ENCODE peak calls at places on chromosomes 16 and 17, in four cellular contexts. One of them, this sample, is unnamed.
A peak's percentile ranks its signal among the peaks of the same experiment; 100 is the strongest.

GRCh38 chr16:72664480-72665408 is 383.2 kb downstream of the ZFHX3 start:
- DNase-seq in heart left ventricle: peak; percentile 97
- DNase-seq in thoracic aorta: peak; percentile 89
- DNase-seq in amygdala: peak; percentile 60
- DNase-seq in this sample: peak; percentile 80

GRCh38 chr17:62761884-62762283 is 46.2 kb downstream of the MARCHF10 start:
- DNase-seq in thoracic aorta: no peak
- DNase-seq in amygdala: no peak
- DNase-seq in heart left ventricle: no peak
- DNase-seq in this sample: no peak

GRCh38 chr16:66746048-66746447 is 5.4 kb downstream of the DYNC1LI2 start:
- DNase-seq in thoracic aorta: no peak
- DNase-seq in heart left ventricle: no peak
- DNase-seq in amygdala: no peak
- DNase-seq in this sample: no peak

GRCh38 chr17:79196913-79197312 is 122.3 kb downstream of the ENGASE start:
- DNase-seq in thoracic aorta: no peak
- DNase-seq in heart left ventricle: no peak
- DNase-seq in amygdala: no peak
- DNase-seq in this sample: no peak

GRCh38 chr17:4908301-4908700 is 5.4 kb upstream of the CHRNE start:
- DNase-seq in thoracic aorta: no peak
- DNase-seq in amygdala: no peak
- DNase-seq in heart left ventricle: no peak
- DNase-seq in this sample: no peak

GRCh38 chr17:77352996-77353395 is 212.2 kb downstream of the SEC14L1 start:
- DNase-seq in heart left ventricle: no peak
- DNase-seq in thoracic aorta: no peak
- DNase-seq in amygdala: no peak
- DNase-seq in this sample: no peak

GRCh38 chr17:81365148-81365600 is 30.1 kb upstream of the BAHCC1 start:
- DNase-seq in thoracic aorta: no peak
- DNase-seq in amygdala: no peak
- DNase-seq in heart left ventricle: peak; percentile 68
- DNase-seq in this sample: no peak

GRCh38 chr17:9522074-9522473 is 53.5 kb downstream of the STX8 start:
- DNase-seq in amygdala: no peak
- DNase-seq in thoracic aorta: no peak
- DNase-seq in heart left ventricle: no peak
- DNase-seq in this sample: no peak

GRCh38 chr17:77323413-77324171 is 182.8 kb downstream of the SEC14L1 start:
- DNase-seq in amygdala: no peak
- DNase-seq in heart left ventricle: peak; percentile 56
- DNase-seq in thoracic aorta: no peak
- DNase-seq in this sample: no peak

GRCh38 chr16:12186774-12187335 is 210.3 kb downstream of the SNX29 start:
- DNase-seq in heart left ventricle: peak; percentile 34
- DNase-seq in amygdala: no peak
- DNase-seq in thoracic aorta: no peak
- DNase-seq in this sample: no peak

GRCh38 chr17:39622380-39623006 is 4.3 kb upstream of the PPP1R1B start:
- DNase-seq in heart left ventricle: no peak
- DNase-seq in thoracic aorta: no peak
- DNase-seq in amygdala: no peak
- DNase-seq in this sample: no peak

GRCh38 chr17:40612510-40613244 is 34.9 kb downstream of the SMARCE1 start:
- DNase-seq in thoracic aorta: no peak
- DNase-seq in amygdala: no peak
- DNase-seq in heart left ventricle: no peak
- DNase-seq in this sample: no peak

GRCh38 chr17:57475786-57476185 is 219.5 kb downstream of the MSI2 start:
- DNase-seq in amygdala: no peak
- DNase-seq in thoracic aorta: no peak
- DNase-seq in heart left ventricle: no peak
- DNase-seq in this sample: no peak

GRCh38 chr16:56237451-56237930 is 46.2 kb downstream of the GNAO1 start:
- DNase-seq in thoracic aorta: no peak
- DNase-seq in amygdala: no peak
- DNase-seq in heart left ventricle: no peak
- DNase-seq in this sample: no peak

GRCh38 chr17:75069783-75070182 is 18.0 kb upstream of the SLC16A5 start:
- DNase-seq in heart left ventricle: no peak
- DNase-seq in amygdala: no peak
- DNase-seq in thoracic aorta: no peak
- DNase-seq in this sample: peak; percentile 48

GRCh38 chr17:27494192-27495091 is 38.2 kb downstream of the KSR1 start:
- DNase-seq in thoracic aorta: peak; percentile 45
- DNase-seq in amygdala: no peak
- DNase-seq in heart left ventricle: peak; percentile 77
- DNase-seq in this sample: peak; percentile 68

GRCh38 chr16:70573451-70574121 is 50.0 kb downstream of the SF3B3 start:
- DNase-seq in heart left ventricle: peak; percentile 58
- DNase-seq in amygdala: no peak
- DNase-seq in thoracic aorta: no peak
- DNase-seq in this sample: no peak

GRCh38 chr16:22739077-22739476 is 74.9 kb upstream of the HS3ST2 start:
- DNase-seq in heart left ventricle: no peak
- DNase-seq in thoracic aorta: no peak
- DNase-seq in amygdala: no peak
- DNase-seq in this sample: no peak

GRCh38 chr17:7221281-7222092 is 1.7 kb downstream of the ACADVL start:
- DNase-seq in heart left ventricle: no peak
- DNase-seq in amygdala: no peak
- DNase-seq in thoracic aorta: no peak
- DNase-seq in this sample: no peak

GRCh38 chr16:52545157-52545543 is 1.8 kb downstream of the TOX3 start:
- DNase-seq in thoracic aorta: no peak
- DNase-seq in heart left ventricle: no peak
- DNase-seq in amygdala: no peak
- DNase-seq in this sample: no peak

GRCh38 chr16:17845031-17845430 is 374.3 kb upstream of the XYLT1 start:
- DNase-seq in heart left ventricle: no peak
- DNase-seq in thoracic aorta: no peak
- DNase-seq in amygdala: no peak
- DNase-seq in this sample: no peak

GRCh38 chr17:4368341-4368740 is 1.9 kb upstream of the UBE2G1 start:
- DNase-seq in heart left ventricle: no peak
- DNase-seq in amygdala: no peak
- DNase-seq in thoracic aorta: no peak
- DNase-seq in this sample: no peak

This sample was measured in 8988T.